ENCODE peak calls at places on chromosomes 11 and 22, in five cellular contexts. B is BJ, U is uterus, N is H1, D is spleen. C is an unnamed sample.

GRCh38 chr11:75867778-75868374 is 52.9 kb downstream of the UVRAG start:
- DNase-seq in B (no peak), U (peak), N (no peak), D (no peak), C (peak)

GRCh38 chr11:103326070-103326794 is 217.0 kb downstream of the DYNC2H1 start:
- DNase-seq in B (peak), U (no peak), N (peak), D (peak), C (peak)

GRCh38 chr11:82927264-82927880 is 25.8 kb downstream of the DDIAS start:
- DNase-seq in B (no peak), U (peak), N (no peak), D (no peak), C (peak)

GRCh38 chr11:64872790-64873488 is 5.5 kb downstream of the EHD1 start:
- DNase-seq in B (no peak), U (no peak), N (no peak), D (no peak), C (no peak)

GRCh38 chr11:123443851-123444623 is 14.0 kb downstream of the GRAMD1B start:
- DNase-seq in B (no peak), U (no peak), N (no peak), D (no peak), C (no peak)

GRCh38 chr11:95134491-95134890 is 44.8 kb downstream of the ENDOD1 start:
- DNase-seq in B (peak), U (no peak), N (no peak), D (no peak), C (peak)

GRCh38 chr11:31968774-31969433 is 122.0 kb upstream of the RCN1 start:
- DNase-seq in B (no peak), U (peak), N (no peak), D (no peak), C (peak)

GRCh38 chr11:128714121-128714520 is 20.2 kb downstream of the FLI1 start:
- DNase-seq in B (no peak), U (no peak), N (no peak), D (no peak), C (no peak)

GRCh38 chr22:19992921-19993355 is 23.7 kb downstream of the ARVCF start:
- DNase-seq in B (no peak), U (no peak), N (no peak), D (peak), C (no peak)

GRCh38 chr11:119344291-119345010 is 2.1 kb downstream of the MFRP start:
- DNase-seq in B (no peak), U (no peak), N (no peak), D (peak), C (peak)

GRCh38 chr11:70524096-70524922 is 126.0 kb downstream of the CTTN start:
- DNase-seq in B (no peak), U (no peak), N (no peak), D (peak), C (no peak)

GRCh38 chr11:26150046-26150445 is 181.9 kb upstream of the ANO3 start:
- DNase-seq in B (no peak), U (no peak), N (no peak), D (no peak), C (no peak)

GRCh38 chr11:75461136-75461535 is 28.1 kb upstream of the KLHL35 start:
- DNase-seq in B (no peak), U (no peak), N (no peak), D (peak), C (no peak)

GRCh38 chr11:8671242-8671641 is 11.2 kb downstream of the TRIM66 start:
- DNase-seq in B (peak), U (peak), N (peak), D (no peak), C (peak)

GRCh38 chr11:118916842-118917388 is 8.8 kb downstream of the BCL9L start:
- DNase-seq in B (peak), U (peak), N (no peak), D (no peak), C (peak)

GRCh38 chr11:7575841-7576451 is 62.1 kb downstream of the PPFIBP2 start:
- DNase-seq in B (no peak), U (no peak), N (no peak), D (no peak), C (no peak)

GRCh38 chr11:92728628-92729027 is 240.8 kb upstream of the MTNR1B start:
- DNase-seq in B (no peak), U (no peak), N (no peak), D (no peak), C (no peak)

GRCh38 chr11:62857541-62857982 is 18.2 kb upstream of the WDR74 start:
- DNase-seq in B (no peak), U (no peak), N (no peak), D (no peak), C (no peak)

GRCh38 chr11:45023065-45023365 is 72.3 kb upstream of the TP53I11 start:
- DNase-seq in B (no peak), U (no peak), N (no peak), D (no peak), C (no peak)

GRCh38 chr22:20211997-20212753 is 55.9 kb downstream of the RTN4R start:
- DNase-seq in B (no peak), U (no peak), N (no peak), D (no peak), C (no peak)

GRCh38 chr11:56521955-56522354 is 21.1 kb downstream of the OR5M11 start:
- DNase-seq in B (no peak), U (no peak), N (no peak), D (no peak), C (no peak)
- TF ChIP-seq CTCF in B (no peak), U (no peak), N (peak), D (no peak), C (no peak)

GRCh38 chr11:66858939-66859685 is 2.2 kb downstream of the LRFN4 start:
- DNase-seq in B (no peak), U (no peak), N (no peak), D (peak), C (no peak)
- H3K4me3 ChIP-seq in B (no peak), U (no peak), N (no peak), D (no peak), C (no peak)

DNA sequence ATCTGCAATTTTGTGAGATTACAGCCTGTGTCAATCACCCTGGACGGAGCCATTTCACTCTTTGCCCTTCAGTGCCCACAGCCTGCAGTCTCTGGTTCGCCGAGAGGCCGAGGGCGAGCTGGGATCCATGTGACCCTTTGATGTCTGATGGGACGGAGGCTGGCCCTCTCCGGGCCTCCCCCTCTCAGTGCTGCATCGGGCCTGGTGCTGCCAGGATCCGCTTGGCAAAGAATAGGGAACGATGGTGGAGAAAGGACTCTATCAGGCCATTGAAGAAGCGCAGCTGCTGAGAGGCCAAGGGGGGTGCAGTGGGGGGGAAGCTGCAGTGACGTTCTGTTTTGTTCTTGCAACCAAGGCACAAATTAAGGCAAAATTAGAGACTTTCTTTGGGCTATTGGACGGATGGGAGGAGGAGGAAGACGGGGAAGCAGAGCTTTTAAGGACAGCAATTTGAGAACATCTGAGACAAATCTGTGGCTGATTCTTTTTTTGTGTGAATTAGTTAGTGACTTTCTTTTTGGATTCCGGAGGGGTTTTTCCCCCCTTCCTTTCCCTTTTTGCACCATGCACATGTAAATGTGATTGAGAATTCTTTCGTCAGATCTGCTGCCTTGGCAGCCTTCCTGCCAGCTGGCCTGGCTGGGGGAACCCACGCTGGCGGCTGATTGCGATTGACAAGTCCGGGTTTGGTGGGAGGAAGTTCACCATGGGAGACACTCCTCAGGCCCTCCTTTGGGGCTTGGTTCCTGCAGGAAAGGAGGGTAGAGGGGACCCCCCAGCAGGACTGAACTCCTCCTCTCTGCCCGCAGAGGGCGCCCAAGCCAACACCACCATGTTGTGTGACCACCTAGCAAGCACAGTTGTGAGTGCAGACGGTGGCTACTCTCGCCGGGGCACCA is 214.5 kb downstream of the NTM start:
- DNase-seq in B (no peak), U (no peak), N (peak), D (no peak), C (no peak)
- TF ChIP-seq CTCF in B (peak), U (no peak), N (peak), D (no peak), C (no peak)

GRCh38 chr22:38870312-38870741 is 1.7 kb downstream of the CBX6 start:
- DNase-seq in B (no peak), U (peak), N (no peak), D (peak), C (peak)
- H3K4me3 ChIP-seq in B (peak), U (peak), N (no peak), D (no peak), C (peak)

GRCh38 chr11:28674432-28675076 is 566.4 kb downstream of the METTL15 start:
- DNase-seq in B (peak), U (no peak), N (peak), D (no peak), C (peak)
- TF ChIP-seq CTCF in B (peak), U (no peak), N (peak), D (no peak), C (peak)

C was measured in fibroblast of the aortic adventitia.